ENCODE peak calls at places on chromosomes 2 and 18, in nine cellular contexts. L is esophagus squamous epithelium; G is psoas muscle; W is HCT116; B is CD4-positive, alpha-beta T cell; N is heart left ventricle; V is left ventricle myocardium inferior; R is fibroblast of lung; X is uterus. A is an unnamed sample.

GRCh38 chr2:222302178-222303018 is 3.6 kb upstream of the PAX3 start:
- DNase-seq in B (no peak), R (peak; percentile 27), V (no peak), W (no peak), X (no peak), G (no peak), L (no peak), N (no peak), A (no peak)

GRCh38 chr2:236657801-236658200 is 88.2 kb downstream of the ACKR3 start:
- DNase-seq in G (no peak), W (no peak), R (peak; percentile 40), X (no peak), L (no peak), B (no peak), N (no peak), V (no peak), A (no peak)

GRCh38 chr2:18883626-18884456 is 294.5 kb upstream of the NT5C1B start:
- DNase-seq in N (no peak), W (peak; percentile 7), X (no peak), R (peak; percentile 11), B (no peak), V (no peak), L (no peak), G (no peak), A (no peak)

GRCh38 chr2:186820303-186820702 is 28.7 kb downstream of the ZSWIM2 start:
- DNase-seq in G (no peak), W (no peak), L (no peak), N (no peak), B (no peak), V (no peak), R (no peak), X (no peak), A (no peak)

GRCh38 chr18:21262979-21263378 is 20.9 kb downstream of the GREB1L start:
- DNase-seq in X (no peak), L (no peak), W (no peak), R (peak; percentile 20), N (no peak), B (no peak), G (no peak), V (no peak), A (no peak)

GRCh38 chr2:30237346-30238142 is 6.2 kb downstream of the LBH start:
- DNase-seq in L (no peak), G (no peak), X (no peak), V (no peak), R (peak; percentile 29), W (no peak), B (no peak), N (no peak), A (no peak)

GRCh38 chr18:32257073-32257780 is 67.4 kb downstream of the MEP1B start:
- DNase-seq in X (no peak), L (no peak), B (no peak), G (no peak), V (no peak), W (no peak), N (no peak), R (no peak), A (no peak)

GRCh38 chr2:204389122-204389521 is 156.2 kb upstream of the PARD3B start:
- DNase-seq in L (no peak), V (no peak), R (no peak), N (no peak), B (no peak), G (no peak), W (no peak), X (no peak), A (no peak)

GRCh38 chr2:2577366-2577765 is 246.3 kb upstream of the MYT1L start:
- DNase-seq in N (no peak), W (no peak), B (no peak), L (no peak), G (no peak), R (no peak), V (no peak), X (no peak), A (no peak)

GRCh38 chr18:23470620-23471387 is 17.7 kb downstream of the RIOK3 start:
- DNase-seq in W (no peak), R (no peak), B (no peak), X (no peak), L (no peak), V (no peak), G (no peak), N (no peak), A (no peak)

GRCh38 chr2:160538559-160539355 is 45.1 kb upstream of the RBMS1 start:
- DNase-seq in W (no peak), R (peak; percentile 6), B (no peak), X (no peak), G (no peak), V (peak; percentile 43), N (peak; percentile 74), L (no peak), A (no peak)

GRCh38 chr2:135164431-135164830 is 112.3 kb downstream of the RAB3GAP1 start:
- DNase-seq in B (no peak), L (no peak), W (no peak), X (no peak), N (no peak), G (no peak), R (peak; percentile 84), V (no peak), A (peak; percentile 29)

GRCh38 chr2:154452906-154453493 is 245.5 kb upstream of the KCNJ3 start:
- DNase-seq in G (no peak), L (no peak), W (peak; percentile 27), B (no peak), R (no peak), N (no peak), V (no peak), X (no peak), A (no peak)

GRCh38 chr18:79635127-79635726 is 44.4 kb upstream of the CTDP1 start:
- DNase-seq in R (no peak), W (no peak), X (no peak), N (no peak), L (no peak), B (no peak), V (no peak), G (no peak), A (no peak)

GRCh38 chr18:50207722-50208121 is 12.8 kb upstream of the MYO5B start:
- DNase-seq in G (no peak), B (no peak), W (no peak), R (no peak), N (no peak), L (no peak), X (no peak), V (no peak), A (no peak)

GRCh38 chr2:20616341-20616871 is 34.5 kb downstream of the HS1BP3 start:
- DNase-seq in W (no peak), G (peak; percentile 51), V (peak; percentile 18), X (peak; percentile 30), N (no peak), R (no peak), L (no peak), B (no peak), A (no peak)

GRCh38 chr2:197869030-197869429 is 64.6 kb downstream of the PLCL1 start:
- DNase-seq in W (no peak), X (no peak), R (no peak), L (no peak), B (no peak), G (no peak), V (no peak), N (no peak), A (no peak)

GRCh38 chr2:60247471-60247870 is 306.0 kb downstream of the BCL11A start:
- DNase-seq in B (no peak), G (no peak), X (no peak), L (no peak), V (no peak), N (no peak), W (no peak), R (no peak), A (no peak)
- H3K9me3 ChIP-seq in B (no peaks in the 10 kb centered on the region), G (no peaks in the 10 kb centered on the region), X (no peaks in the 10 kb centered on the region), L (no peaks in the 10 kb centered on the region), V (no peaks in the 10 kb centered on the region), N (no peaks in the 10 kb centered on the region), W (no peaks in the 10 kb centered on the region), R (no peaks in the 10 kb centered on the region), A (no peaks in the 10 kb centered on the region)

DNA sequence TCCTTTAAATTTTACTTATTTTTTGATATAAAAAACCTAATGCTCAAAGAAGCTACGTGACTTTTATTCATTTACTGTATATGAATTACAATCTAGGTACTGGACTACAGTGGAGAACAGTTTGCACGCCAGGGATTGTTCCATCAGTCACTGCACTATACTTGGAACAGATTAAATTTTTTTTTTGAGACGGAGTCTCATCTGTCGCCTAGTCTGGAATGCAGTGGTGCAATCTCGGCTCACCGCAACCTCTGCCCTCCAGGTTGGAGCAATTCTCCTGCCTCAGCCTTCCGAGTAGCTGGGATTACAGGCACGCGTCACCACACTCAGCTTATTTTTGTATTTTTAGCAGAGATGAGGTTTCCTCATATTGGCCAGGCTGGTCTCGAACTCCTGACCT is 330.0 kb upstream of the SLC14A2 start:
- DNase-seq in L (no peak), R (no peak), V (no peak), X (no peak), B (no peak), N (no peak), G (no peak), W (no peak), A (no peak)
- H3K27ac ChIP-seq in L (no peak overlapping the region), R (no peak overlapping the region), V (no peak overlapping the region), X (no peak overlapping the region), B (no peak overlapping the region), N (no peak overlapping the region), G (no peak overlapping the region), W (no peak overlapping the region), A (no peak overlapping the region)

DNA sequence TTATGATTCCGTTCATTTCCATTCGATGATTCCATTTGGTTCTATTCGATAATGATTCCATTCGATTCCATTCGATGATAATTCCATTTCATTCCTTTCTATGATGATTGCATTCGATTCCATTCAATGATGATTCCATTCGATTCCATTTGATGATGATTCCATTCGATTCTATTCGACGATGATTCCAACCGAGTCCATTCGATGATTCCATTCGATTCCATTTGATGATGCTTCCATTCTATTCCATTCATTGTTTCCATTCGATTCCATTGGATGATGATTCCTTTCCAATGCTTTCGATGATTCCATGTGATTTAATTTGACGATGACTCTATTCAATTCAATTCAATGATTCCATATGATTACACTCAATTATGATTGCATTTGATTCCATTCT is 1093.5 kb downstream of the RPIA start:
- DNase-seq in X (no peak), R (no peak), V (no peak), N (no peak), L (no peak), B (no peak), G (no peak), W (no peak), A (no peak)
- H3K9me3 ChIP-seq in X (peaks cover 31% of the 10 kb centered on the region), R (peaks cover 7% of the 10 kb centered on the region), V (peaks cover 97% of the 10 kb centered on the region), N (peaks cover 93% of the 10 kb centered on the region), L (peaks cover 65% of the 10 kb centered on the region), B (peaks cover 46% of the 10 kb centered on the region), G (peaks cover 88% of the 10 kb centered on the region), W (peaks cover 80% of the 10 kb centered on the region), A (peaks cover 35% of the 10 kb centered on the region)

DNA sequence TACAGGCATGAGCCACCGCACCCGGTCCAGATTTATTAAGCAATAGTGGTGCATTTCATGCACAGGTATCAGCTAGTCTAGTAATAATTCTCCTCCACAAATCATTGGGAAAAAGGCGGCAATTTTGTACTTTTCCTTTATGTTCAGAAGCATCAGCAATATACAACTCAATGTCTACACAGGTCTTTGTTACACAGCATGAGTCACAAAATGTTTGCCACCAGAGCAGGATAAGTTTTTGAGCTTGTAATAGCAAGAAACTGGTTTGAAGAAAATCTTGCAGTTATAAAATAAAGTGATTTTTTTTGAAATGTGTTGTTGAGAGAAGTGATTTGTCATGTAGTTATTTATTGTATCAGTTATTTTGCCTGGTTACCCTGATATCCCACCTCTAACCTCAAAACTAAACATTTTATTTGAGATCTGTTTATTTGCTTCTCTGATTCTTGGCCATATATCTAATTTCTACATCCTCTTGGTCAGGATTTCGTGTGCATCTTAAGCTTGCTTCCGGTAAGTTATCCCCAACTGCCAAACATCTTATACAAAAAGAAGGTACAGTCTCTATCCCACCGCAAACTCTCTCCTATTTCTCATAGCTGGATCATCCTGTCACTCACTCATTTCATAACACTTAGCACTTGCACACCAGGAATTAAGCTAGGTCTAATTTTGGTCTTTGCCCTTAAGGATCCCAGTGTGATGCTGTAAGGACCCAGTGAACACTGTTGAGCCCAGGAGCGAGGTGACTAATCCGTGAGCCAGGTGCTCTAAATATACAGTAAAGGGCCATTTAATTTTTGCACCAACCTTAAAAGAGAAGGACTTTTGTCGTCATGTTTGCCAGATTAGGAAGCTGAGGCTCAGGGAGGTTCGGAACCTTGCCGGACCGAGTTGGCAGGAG is 4.5 kb upstream of the ITPRIPL1 start:
- DNase-seq in V (no peak), G (no peak), X (no peak), B (no peak), W (no peak), N (no peak), L (no peak), R (no peak), A (no peak)
- H3K27ac ChIP-seq in V (peak overlapping the region; percentile 78), G (no peak overlapping the region), X (no peak overlapping the region), B (no peak overlapping the region), W (no peak overlapping the region), N (peak overlapping the region; percentile 26), L (peak overlapping the region; percentile 49), R (no peak overlapping the region), A (peak overlapping the region; percentile 11)

A was measured in AG04450.